ENCODE peak calls at places on chromosomes 16 and 17, in six cellular contexts. F is endothelial cell; A is stimulated activated CD4-positive, alpha-beta T cell treated with anti-CD3 and anti-CD28 coated beads, Interleukin-4, amount 100 ng/mL, for 24 hours; S is transverse colon; E is effector memory CD8-positive, alpha-beta T cell; T is kidney tubule cell. Z is an unnamed sample.

GRCh38 chr16:89171216-89172170 is at the start of gene CDH15:
- DNase-seq in T (peak; percentile 95), F (peak; percentile 89), S (peak; percentile 97), A (peak; percentile 95), E (peak; percentile 75), Z (peak; percentile 87)

GRCh38 chr16:86059253-86060171 is 160.6 kb downstream of the IRF8 start:
- DNase-seq in F (no peak), E (no peak), T (no peak), S (no peak), A (no peak), Z (no peak)

GRCh38 chr17:18070861-18071340 is 16.8 kb upstream of the DRG2 start:
- DNase-seq in F (no peak), T (peak; percentile 12), S (no peak), A (no peak), E (no peak), Z (no peak)

GRCh38 chr17:28100936-28101335 is 58.5 kb downstream of the NLK start:
- DNase-seq in F (no peak), A (no peak), E (no peak), T (no peak), S (no peak), Z (no peak)

GRCh38 chr17:74605361-74605760 is 13.3 kb upstream of the CD300LD start:
- DNase-seq in F (no peak), A (no peak), S (peak; percentile 46), E (no peak), T (peak; percentile 54), Z (peak; percentile 77)

GRCh38 chr17:9044796-9045470 is 23.6 kb downstream of the NTN1 start:
- DNase-seq in S (no peak), T (no peak), A (no peak), F (no peak), E (no peak), Z (no peak)

GRCh38 chr16:83513006-83513755 is 294.6 kb upstream of the HSBP1 start:
- DNase-seq in E (no peak), S (no peak), A (no peak), T (peak; percentile 74), F (no peak), Z (peak; percentile 69)

GRCh38 chr16:84933774-84934571 is 77.4 kb downstream of the ZDHHC7 start:
- DNase-seq in F (no peak), E (no peak), T (peak; percentile 18), S (no peak), A (no peak), Z (no peak)

GRCh38 chr16:35639233-35640205 is 2180.1 kb downstream of the TP53TG3F start:
- DNase-seq in T (peak; percentile 43), A (no peak), F (no peak), E (no peak), S (no peak), Z (peak; percentile 3)

GRCh38 chr16:87701505-87701921 is 64.3 kb downstream of the KLHDC4 start:
- DNase-seq in T (no peak), S (no peak), F (no peak), A (no peak), E (no peak), Z (no peak)

GRCh38 chr17:27413792-27414191 is 42.5 kb upstream of the KSR1 start:
- DNase-seq in F (no peak), S (no peak), E (no peak), A (no peak), T (no peak), Z (no peak)

GRCh38 chr17:61464121-61464905 is 12.1 kb downstream of the TBX4 start:
- DNase-seq in A (no peak), E (no peak), S (no peak), T (no peak), F (no peak), Z (no peak)

GRCh38 chr17:3556239-3556904 is 1.2 kb downstream of the TRPV3 start:
- DNase-seq in F (no peak), T (no peak), E (no peak), A (no peak), S (no peak), Z (no peak)

GRCh38 chr16:53865492-53865863 is 161.5 kb downstream of the FTO start:
- DNase-seq in T (peak; percentile 77), S (no peak), E (no peak), A (no peak), F (no peak), Z (peak; percentile 89)

GRCh38 chr17:10471853-10472252 is 2.5 kb upstream of the MYH4 start:
- DNase-seq in S (no peak), E (no peak), F (no peak), T (no peak), A (no peak), Z (peak; percentile 18)

GRCh38 chr17:1713878-1714487 is 3.8 kb upstream of the TLCD2 start:
- DNase-seq in F (peak; percentile 56), T (peak; percentile 65), S (peak; percentile 71), E (no peak), A (no peak), Z (peak; percentile 41)

Z was measured in bronchial epithelial cell.